ENCODE peak calls at places on chromosomes 5 and 9, in eight cellular contexts. One of them, this sample, is unnamed.

GRCh38 chr9:34399729-34400128 is 23.0 kb upstream of the MYORG start:
- DNase-seq in fibroblast of the aortic adventitia: no peak
- DNase-seq in GM13976: no peak
- DNase-seq in fibroblast of lung: no peak
- DNase-seq in Jurkat, Clone E6-1: no peak
- DNase-seq in cardiac fibroblast: no peak
- DNase-seq in T-helper 9 cell: no peak
- DNase-seq in GM23248: no peak
- DNase-seq in this sample: no peak

GRCh38 chr9:110116543-110116885 is 91.4 kb downstream of the C9orf152 start:
- DNase-seq in Jurkat, Clone E6-1: no peak
- DNase-seq in fibroblast of lung: peak; percentile 99
- DNase-seq in T-helper 9 cell: no peak
- DNase-seq in cardiac fibroblast: peak; percentile 95
- DNase-seq in GM13976: peak; percentile 36
- DNase-seq in GM23248: peak; percentile 94
- DNase-seq in fibroblast of the aortic adventitia: peak; percentile 90
- DNase-seq in this sample: peak; percentile 96

GRCh38 chr5:181059297-181060230 is 19.5 kb downstream of the BTNL9 start:
- DNase-seq in T-helper 9 cell: no peak
- DNase-seq in cardiac fibroblast: no peak
- DNase-seq in fibroblast of the aortic adventitia: no peak
- DNase-seq in fibroblast of lung: no peak
- DNase-seq in GM13976: no peak
- DNase-seq in GM23248: no peak
- DNase-seq in Jurkat, Clone E6-1: no peak
- DNase-seq in this sample: no peak

GRCh38 chr5:68884893-68885292 is 208.9 kb upstream of the SLC30A5 start:
- DNase-seq in fibroblast of the aortic adventitia: no peak
- DNase-seq in GM13976: peak; percentile 18
- DNase-seq in cardiac fibroblast: peak; percentile 17
- DNase-seq in Jurkat, Clone E6-1: peak; percentile 62
- DNase-seq in T-helper 9 cell: no peak
- DNase-seq in GM23248: no peak
- DNase-seq in fibroblast of lung: no peak
- DNase-seq in this sample: peak; percentile 10

GRCh38 chr5:105168806-105169205 is 1606.2 kb upstream of the NUDT12 start:
- DNase-seq in GM23248: no peak
- DNase-seq in Jurkat, Clone E6-1: no peak
- DNase-seq in GM13976: no peak
- DNase-seq in fibroblast of lung: peak; percentile 14
- DNase-seq in T-helper 9 cell: no peak
- DNase-seq in cardiac fibroblast: no peak
- DNase-seq in fibroblast of the aortic adventitia: no peak
- DNase-seq in this sample: no peak

GRCh38 chr9:87137718-87138117 is 190.4 kb upstream of the GAS1 start:
- DNase-seq in fibroblast of the aortic adventitia: no peak
- DNase-seq in cardiac fibroblast: no peak
- DNase-seq in fibroblast of lung: no peak
- DNase-seq in Jurkat, Clone E6-1: no peak
- DNase-seq in GM13976: no peak
- DNase-seq in GM23248: no peak
- DNase-seq in T-helper 9 cell: no peak
- DNase-seq in this sample: no peak

GRCh38 chr9:87119328-87119881 is 172.1 kb upstream of the GAS1 start:
- DNase-seq in T-helper 9 cell: no peak
- DNase-seq in GM13976: no peak
- DNase-seq in fibroblast of the aortic adventitia: peak; percentile 90
- DNase-seq in GM23248: peak; percentile 77
- DNase-seq in Jurkat, Clone E6-1: no peak
- DNase-seq in cardiac fibroblast: peak; percentile 96
- DNase-seq in fibroblast of lung: peak; percentile 88
- DNase-seq in this sample: peak; percentile 85

GRCh38 chr5:17316973-17317459 is 99.6 kb downstream of the BASP1 start:
- DNase-seq in GM13976: peak; percentile 52
- DNase-seq in fibroblast of lung: peak; percentile 68
- DNase-seq in fibroblast of the aortic adventitia: no peak
- DNase-seq in T-helper 9 cell: no peak
- DNase-seq in GM23248: peak; percentile 25
- DNase-seq in Jurkat, Clone E6-1: no peak
- DNase-seq in cardiac fibroblast: peak; percentile 17
- DNase-seq in this sample: peak; percentile 31

GRCh38 chr5:95731571-95732554 is 727 bp downstream of the RHOBTB3 start:
- DNase-seq in fibroblast of lung: peak; percentile 64
- DNase-seq in Jurkat, Clone E6-1: no peak
- DNase-seq in cardiac fibroblast: peak; percentile 49
- DNase-seq in GM23248: peak; percentile 69
- DNase-seq in GM13976: no peak
- DNase-seq in fibroblast of the aortic adventitia: peak; percentile 60
- DNase-seq in T-helper 9 cell: peak; percentile 7
- DNase-seq in this sample: peak; percentile 59

GRCh38 chr9:77997611-77998349 is 33.8 kb downstream of the GNAQ start:
- DNase-seq in cardiac fibroblast: peak; percentile 62
- DNase-seq in GM13976: no peak
- DNase-seq in GM23248: no peak
- DNase-seq in fibroblast of lung: peak; percentile 46
- DNase-seq in fibroblast of the aortic adventitia: no peak
- DNase-seq in Jurkat, Clone E6-1: no peak
- DNase-seq in T-helper 9 cell: no peak
- DNase-seq in this sample: no peak

GRCh38 chr9:34498511-34498910 is 24.3 kb downstream of the ENHO start:
- DNase-seq in GM13976: no peak
- DNase-seq in Jurkat, Clone E6-1: no peak
- DNase-seq in cardiac fibroblast: no peak
- DNase-seq in GM23248: no peak
- DNase-seq in T-helper 9 cell: no peak
- DNase-seq in fibroblast of the aortic adventitia: no peak
- DNase-seq in fibroblast of lung: no peak
- DNase-seq in this sample: no peak

GRCh38 chr9:111728617-111729366 is 65.9 kb downstream of the SHOC1 start:
- DNase-seq in GM23248: peak; percentile 75
- DNase-seq in cardiac fibroblast: peak; percentile 78
- DNase-seq in GM13976: no peak
- DNase-seq in T-helper 9 cell: no peak
- DNase-seq in Jurkat, Clone E6-1: no peak
- DNase-seq in fibroblast of lung: peak; percentile 94
- DNase-seq in fibroblast of the aortic adventitia: peak; percentile 95
- DNase-seq in this sample: peak; percentile 94

GRCh38 chr5:6434737-6435136 is 13.9 kb upstream of the UBE2QL1 start:
- DNase-seq in fibroblast of the aortic adventitia: no peak
- DNase-seq in T-helper 9 cell: no peak
- DNase-seq in fibroblast of lung: no peak
- DNase-seq in GM23248: no peak
- DNase-seq in Jurkat, Clone E6-1: no peak
- DNase-seq in GM13976: no peak
- DNase-seq in cardiac fibroblast: no peak
- DNase-seq in this sample: no peak

GRCh38 chr9:131656356-131657030 is 83.4 kb downstream of the RAPGEF1 start:
- DNase-seq in fibroblast of lung: no peak
- DNase-seq in GM13976: no peak
- DNase-seq in fibroblast of the aortic adventitia: no peak
- DNase-seq in cardiac fibroblast: no peak
- DNase-seq in Jurkat, Clone E6-1: peak; percentile 66
- DNase-seq in GM23248: no peak
- DNase-seq in T-helper 9 cell: peak; percentile 66
- DNase-seq in this sample: no peak

GRCh38 chr9:23590601-23591000 is 235.4 kb downstream of the ELAVL2 start:
- DNase-seq in cardiac fibroblast: no peak
- DNase-seq in Jurkat, Clone E6-1: peak; percentile 19
- DNase-seq in GM23248: peak; percentile 2
- DNase-seq in T-helper 9 cell: no peak
- DNase-seq in fibroblast of lung: no peak
- DNase-seq in fibroblast of the aortic adventitia: no peak
- DNase-seq in GM13976: no peak
- DNase-seq in this sample: no peak

GRCh38 chr5:74192606-74193299 is 447.8 kb downstream of the ENC1 start:
- DNase-seq in GM13976: no peak
- DNase-seq in GM23248: peak; percentile 46
- DNase-seq in cardiac fibroblast: peak; percentile 29
- DNase-seq in Jurkat, Clone E6-1: no peak
- DNase-seq in fibroblast of the aortic adventitia: peak; percentile 90
- DNase-seq in fibroblast of lung: no peak
- DNase-seq in T-helper 9 cell: no peak
- DNase-seq in this sample: no peak

GRCh38 chr9:6194934-6195333 is 20.7 kb upstream of the IL33 start:
- DNase-seq in Jurkat, Clone E6-1: no peak
- DNase-seq in fibroblast of lung: no peak
- DNase-seq in T-helper 9 cell: no peak
- DNase-seq in GM23248: peak; percentile 31
- DNase-seq in fibroblast of the aortic adventitia: no peak
- DNase-seq in cardiac fibroblast: no peak
- DNase-seq in GM13976: no peak
- DNase-seq in this sample: no peak

GRCh38 chr9:70127540-70128416 is 84.1 kb downstream of the MAMDC2 start:
- DNase-seq in cardiac fibroblast: no peak
- DNase-seq in fibroblast of the aortic adventitia: no peak
- DNase-seq in Jurkat, Clone E6-1: no peak
- DNase-seq in fibroblast of lung: no peak
- DNase-seq in GM13976: no peak
- DNase-seq in T-helper 9 cell: no peak
- DNase-seq in GM23248: no peak
- DNase-seq in this sample: no peak

GRCh38 chr9:3191715-3192114 is 334.1 kb downstream of the RFX3 start:
- DNase-seq in fibroblast of the aortic adventitia: no peak
- DNase-seq in T-helper 9 cell: no peak
- DNase-seq in GM13976: no peak
- DNase-seq in GM23248: no peak
- DNase-seq in Jurkat, Clone E6-1: no peak
- DNase-seq in cardiac fibroblast: no peak
- DNase-seq in fibroblast of lung: no peak
- DNase-seq in this sample: no peak

GRCh38 chr9:69460002-69460401 is 135.0 kb downstream of the ENTREP1 start:
- DNase-seq in cardiac fibroblast: no peak
- DNase-seq in fibroblast of the aortic adventitia: no peak
- DNase-seq in Jurkat, Clone E6-1: no peak
- DNase-seq in fibroblast of lung: no peak
- DNase-seq in T-helper 9 cell: no peak
- DNase-seq in GM13976: no peak
- DNase-seq in GM23248: no peak
- DNase-seq in this sample: no peak

GRCh38 chr9:104907278-104907951 is 20.5 kb downstream of the ABCA1 start:
- DNase-seq in T-helper 9 cell: no peak
- DNase-seq in Jurkat, Clone E6-1: no peak
- DNase-seq in GM23248: peak; percentile 88
- DNase-seq in fibroblast of the aortic adventitia: peak; percentile 91
- DNase-seq in GM13976: no peak
- DNase-seq in fibroblast of lung: peak; percentile 79
- DNase-seq in cardiac fibroblast: peak; percentile 92
- DNase-seq in this sample: peak; percentile 89

GRCh38 chr5:141326088-141326854 is 4.0 kb upstream of the PCDHGA1 start:
- DNase-seq in T-helper 9 cell: peak; percentile 53
- DNase-seq in Jurkat, Clone E6-1: no peak
- DNase-seq in GM23248: peak; percentile 91
- DNase-seq in fibroblast of the aortic adventitia: peak; percentile 74
- DNase-seq in GM13976: peak; percentile 58
- DNase-seq in cardiac fibroblast: peak; percentile 72
- DNase-seq in fibroblast of lung: peak; percentile 78
- DNase-seq in this sample: peak; percentile 77

GRCh38 chr5:137957948-137958347 is 68.7 kb downstream of the PKD2L2 start:
- DNase-seq in fibroblast of lung: no peak
- DNase-seq in T-helper 9 cell: no peak
- DNase-seq in GM13976: no peak
- DNase-seq in GM23248: no peak
- DNase-seq in fibroblast of the aortic adventitia: no peak
- DNase-seq in Jurkat, Clone E6-1: no peak
- DNase-seq in cardiac fibroblast: peak; percentile 14
- DNase-seq in this sample: no peak

GRCh38 chr5:164934561-164934960 is 1429.1 kb downstream of the MAT2B start:
- DNase-seq in cardiac fibroblast: no peak
- DNase-seq in T-helper 9 cell: no peak
- DNase-seq in GM23248: no peak
- DNase-seq in GM13976: no peak
- DNase-seq in fibroblast of lung: no peak
- DNase-seq in fibroblast of the aortic adventitia: peak; percentile 2
- DNase-seq in Jurkat, Clone E6-1: no peak
- DNase-seq in this sample: no peak

GRCh38 chr9:119216891-119217290 is 152.3 kb downstream of the BRINP1 start:
- DNase-seq in GM23248: peak; percentile 58
- DNase-seq in T-helper 9 cell: no peak
- DNase-seq in GM13976: no peak
- DNase-seq in fibroblast of lung: no peak
- DNase-seq in cardiac fibroblast: no peak
- DNase-seq in fibroblast of the aortic adventitia: no peak
- DNase-seq in Jurkat, Clone E6-1: no peak
- DNase-seq in this sample: no peak

GRCh38 chr9:70049236-70049635 is 5.6 kb downstream of the MAMDC2 start:
- DNase-seq in GM13976: no peak
- DNase-seq in GM23248: peak; percentile 76
- DNase-seq in cardiac fibroblast: peak; percentile 76
- DNase-seq in fibroblast of the aortic adventitia: peak; percentile 62
- DNase-seq in fibroblast of lung: peak; percentile 72
- DNase-seq in T-helper 9 cell: no peak
- DNase-seq in Jurkat, Clone E6-1: no peak
- DNase-seq in this sample: peak; percentile 84

GRCh38 chr5:61941637-61942036 is 364.4 kb upstream of the KIF2A start:
- DNase-seq in fibroblast of lung: no peak
- DNase-seq in fibroblast of the aortic adventitia: no peak
- DNase-seq in GM13976: no peak
- DNase-seq in Jurkat, Clone E6-1: no peak
- DNase-seq in GM23248: peak; percentile 6
- DNase-seq in T-helper 9 cell: no peak
- DNase-seq in cardiac fibroblast: no peak
- DNase-seq in this sample: no peak

GRCh38 chr9:134474058-134474370 is 147.8 kb downstream of the RXRA start:
- DNase-seq in GM13976: no peak
- DNase-seq in fibroblast of lung: peak; percentile 53
- DNase-seq in Jurkat, Clone E6-1: no peak
- DNase-seq in cardiac fibroblast: peak; percentile 82
- DNase-seq in fibroblast of the aortic adventitia: peak; percentile 65
- DNase-seq in T-helper 9 cell: no peak
- DNase-seq in GM23248: peak; percentile 72
- DNase-seq in this sample: peak; percentile 54

GRCh38 chr9:76321185-76321828 is 72.9 kb downstream of the RFK start:
- DNase-seq in cardiac fibroblast: peak; percentile 51
- DNase-seq in GM13976: no peak
- DNase-seq in fibroblast of the aortic adventitia: peak; percentile 56
- DNase-seq in GM23248: peak; percentile 43
- DNase-seq in fibroblast of lung: peak; percentile 65
- DNase-seq in Jurkat, Clone E6-1: no peak
- DNase-seq in T-helper 9 cell: no peak
- DNase-seq in this sample: peak; percentile 67

GRCh38 chr5:124736814-124737186 is 9.6 kb downstream of the ZNF608 start:
- DNase-seq in fibroblast of the aortic adventitia: no peak
- DNase-seq in Jurkat, Clone E6-1: no peak
- DNase-seq in T-helper 9 cell: no peak
- DNase-seq in GM13976: no peak
- DNase-seq in cardiac fibroblast: no peak
- DNase-seq in fibroblast of lung: peak; percentile 23
- DNase-seq in GM23248: no peak
- DNase-seq in this sample: no peak

GRCh38 chr9:110031511-110032173 is 176.3 kb downstream of the C9orf152 start:
- DNase-seq in cardiac fibroblast: peak; percentile 59
- DNase-seq in T-helper 9 cell: no peak
- DNase-seq in fibroblast of lung: peak; percentile 58
- DNase-seq in GM23248: peak; percentile 89
- DNase-seq in GM13976: no peak
- DNase-seq in Jurkat, Clone E6-1: no peak
- DNase-seq in fibroblast of the aortic adventitia: peak; percentile 82
- DNase-seq in this sample: peak; percentile 92

This sample was measured in EL.